ENCODE peak calls at places on chromosomes 11 and 22, in nine cellular contexts. One of them, this sample, is unnamed.

GRCh38 chr11:1937616-1938342 is 9.4 kb upstream of the MRPL23 start:
- DNase-seq in Peyer's patch: no peak
- DNase-seq in K562: no peak
- DNase-seq in ovary: peak; percentile 6
- DNase-seq in body of pancreas: no peak
- DNase-seq in heart left ventricle: peak; percentile 20
- DNase-seq in endothelial cell of umbilical vein: no peak
- DNase-seq in testis: no peak
- DNase-seq in IMR-90: no peak
- DNase-seq in this sample: peak; percentile 1

GRCh38 chr22:30859714-30860095 is 108.9 kb downstream of the MORC2 start:
- DNase-seq in Peyer's patch: no peak
- DNase-seq in K562: peak; percentile 4
- DNase-seq in ovary: no peak
- DNase-seq in body of pancreas: no peak
- DNase-seq in heart left ventricle: no peak
- DNase-seq in endothelial cell of umbilical vein: no peak
- DNase-seq in testis: peak; percentile 4
- DNase-seq in IMR-90: no peak
- DNase-seq in this sample: no peak

GRCh38 chr11:91947215-91947614 is 277.4 kb upstream of the FAT3 start:
- DNase-seq in Peyer's patch: no peak
- DNase-seq in K562: no peak
- DNase-seq in ovary: no peak
- DNase-seq in body of pancreas: peak; percentile 15
- DNase-seq in heart left ventricle: peak; percentile 21
- DNase-seq in endothelial cell of umbilical vein: peak; percentile 42
- DNase-seq in testis: peak; percentile 14
- DNase-seq in IMR-90: peak; percentile 2
- DNase-seq in this sample: peak; percentile 12

GRCh38 chr11:96123301-96123700 is 199.4 kb upstream of the MTMR2 start:
- DNase-seq in Peyer's patch: no peak
- DNase-seq in K562: no peak
- DNase-seq in ovary: no peak
- DNase-seq in body of pancreas: no peak
- DNase-seq in heart left ventricle: no peak
- DNase-seq in endothelial cell of umbilical vein: no peak
- DNase-seq in testis: no peak
- DNase-seq in IMR-90: no peak
- DNase-seq in this sample: no peak

GRCh38 chr22:37177755-37178154 is 10.3 kb downstream of the C1QTNF6 start:
- DNase-seq in Peyer's patch: no peak
- DNase-seq in K562: no peak
- DNase-seq in ovary: no peak
- DNase-seq in body of pancreas: no peak
- DNase-seq in heart left ventricle: no peak
- DNase-seq in endothelial cell of umbilical vein: no peak
- DNase-seq in testis: no peak
- DNase-seq in IMR-90: no peak
- DNase-seq in this sample: no peak

GRCh38 chr22:41481925-41482318 is 13.0 kb downstream of the ACO2 start:
- DNase-seq in Peyer's patch: no peak
- DNase-seq in K562: no peak
- DNase-seq in ovary: no peak
- DNase-seq in body of pancreas: no peak
- DNase-seq in heart left ventricle: no peak
- DNase-seq in endothelial cell of umbilical vein: no peak
- DNase-seq in testis: no peak
- DNase-seq in IMR-90: no peak
- DNase-seq in this sample: no peak

GRCh38 chr11:67507242-67507890 is 596 bp downstream of the CDK2AP2 start:
- DNase-seq in Peyer's patch: peak; percentile 78
- DNase-seq in K562: peak; percentile 55
- DNase-seq in ovary: no peak
- DNase-seq in body of pancreas: peak; percentile 85
- DNase-seq in heart left ventricle: peak; percentile 46
- DNase-seq in endothelial cell of umbilical vein: no peak
- DNase-seq in testis: peak; percentile 79
- DNase-seq in IMR-90: peak; percentile 68
- DNase-seq in this sample: no peak

GRCh38 chr11:93757924-93758865 is 16.7 kb downstream of the C11orf54 start:
- DNase-seq in Peyer's patch: no peak
- DNase-seq in K562: no peak
- DNase-seq in ovary: no peak
- DNase-seq in body of pancreas: no peak
- DNase-seq in heart left ventricle: no peak
- DNase-seq in endothelial cell of umbilical vein: no peak
- DNase-seq in testis: peak; percentile 29
- DNase-seq in IMR-90: no peak
- DNase-seq in this sample: no peak

GRCh38 chr22:50258361-50259292 is 2.9 kb downstream of the MAPK12 start:
- DNase-seq in Peyer's patch: no peak
- DNase-seq in K562: no peak
- DNase-seq in ovary: no peak
- DNase-seq in body of pancreas: no peak
- DNase-seq in heart left ventricle: peak; percentile 73
- DNase-seq in endothelial cell of umbilical vein: no peak
- DNase-seq in testis: no peak
- DNase-seq in IMR-90: no peak
- DNase-seq in this sample: peak; percentile 92

GRCh38 chr22:46071451-46072029 is 78.8 kb upstream of the PPARA start:
- DNase-seq in Peyer's patch: peak; percentile 50
- DNase-seq in K562: no peak
- DNase-seq in ovary: peak; percentile 97
- DNase-seq in body of pancreas: peak; percentile 95
- DNase-seq in heart left ventricle: peak; percentile 95
- DNase-seq in endothelial cell of umbilical vein: peak; percentile 92
- DNase-seq in testis: peak; percentile 94
- DNase-seq in IMR-90: peak; percentile 90
- DNase-seq in this sample: peak; percentile 93

GRCh38 chr11:9625158-9625557 is 38.7 kb upstream of the SWAP70 start:
- DNase-seq in Peyer's patch: no peak
- DNase-seq in K562: no peak
- DNase-seq in ovary: no peak
- DNase-seq in body of pancreas: no peak
- DNase-seq in heart left ventricle: no peak
- DNase-seq in endothelial cell of umbilical vein: peak; percentile 73
- DNase-seq in testis: peak; percentile 69
- DNase-seq in IMR-90: no peak
- DNase-seq in this sample: no peak

GRCh38 chr11:8870461-8871282 is 40.3 kb upstream of the AKIP1 start:
- DNase-seq in Peyer's patch: no peak
- DNase-seq in K562: peak; percentile 10
- DNase-seq in ovary: peak; percentile 66
- DNase-seq in body of pancreas: peak; percentile 77
- DNase-seq in heart left ventricle: peak; percentile 74
- DNase-seq in endothelial cell of umbilical vein: peak; percentile 68
- DNase-seq in testis: peak; percentile 83
- DNase-seq in IMR-90: peak; percentile 75
- DNase-seq in this sample: no peak

GRCh38 chr11:110317516-110317932 is 21.1 kb upstream of the RDX start:
- DNase-seq in Peyer's patch: no peak
- DNase-seq in K562: peak; percentile 48
- DNase-seq in ovary: no peak
- DNase-seq in body of pancreas: no peak
- DNase-seq in heart left ventricle: no peak
- DNase-seq in endothelial cell of umbilical vein: peak; percentile 98
- DNase-seq in testis: no peak
- DNase-seq in IMR-90: peak; percentile 49
- DNase-seq in this sample: no peak

GRCh38 chr11:32341676-32342613 is 93.4 kb downstream of the WT1 start:
- DNase-seq in Peyer's patch: no peak
- DNase-seq in K562: no peak
- DNase-seq in ovary: no peak
- DNase-seq in body of pancreas: no peak
- DNase-seq in heart left ventricle: no peak
- DNase-seq in endothelial cell of umbilical vein: no peak
- DNase-seq in testis: no peak
- DNase-seq in IMR-90: no peak
- DNase-seq in this sample: no peak

GRCh38 chr11:76667856-76668255 is 2.7 kb downstream of the LRRC32 start:
- DNase-seq in Peyer's patch: no peak
- DNase-seq in K562: no peak
- DNase-seq in ovary: no peak
- DNase-seq in body of pancreas: no peak
- DNase-seq in heart left ventricle: peak; percentile 21
- DNase-seq in endothelial cell of umbilical vein: no peak
- DNase-seq in testis: no peak
- DNase-seq in IMR-90: no peak
- DNase-seq in this sample: peak; percentile 4

GRCh38 chr11:82757660-82758301 is 24.1 kb upstream of the FAM181B start:
- DNase-seq in Peyer's patch: no peak
- DNase-seq in K562: no peak
- DNase-seq in ovary: no peak
- DNase-seq in body of pancreas: no peak
- DNase-seq in heart left ventricle: no peak
- DNase-seq in endothelial cell of umbilical vein: no peak
- DNase-seq in testis: no peak
- DNase-seq in IMR-90: no peak
- DNase-seq in this sample: no peak

GRCh38 chr11:101866619-101867491 is 48.0 kb upstream of the CEP126 start:
- DNase-seq in Peyer's patch: no peak
- DNase-seq in K562: no peak
- DNase-seq in ovary: no peak
- DNase-seq in body of pancreas: no peak
- DNase-seq in heart left ventricle: no peak
- DNase-seq in endothelial cell of umbilical vein: peak; percentile 29
- DNase-seq in testis: no peak
- DNase-seq in IMR-90: peak; percentile 69
- DNase-seq in this sample: no peak

DNA sequence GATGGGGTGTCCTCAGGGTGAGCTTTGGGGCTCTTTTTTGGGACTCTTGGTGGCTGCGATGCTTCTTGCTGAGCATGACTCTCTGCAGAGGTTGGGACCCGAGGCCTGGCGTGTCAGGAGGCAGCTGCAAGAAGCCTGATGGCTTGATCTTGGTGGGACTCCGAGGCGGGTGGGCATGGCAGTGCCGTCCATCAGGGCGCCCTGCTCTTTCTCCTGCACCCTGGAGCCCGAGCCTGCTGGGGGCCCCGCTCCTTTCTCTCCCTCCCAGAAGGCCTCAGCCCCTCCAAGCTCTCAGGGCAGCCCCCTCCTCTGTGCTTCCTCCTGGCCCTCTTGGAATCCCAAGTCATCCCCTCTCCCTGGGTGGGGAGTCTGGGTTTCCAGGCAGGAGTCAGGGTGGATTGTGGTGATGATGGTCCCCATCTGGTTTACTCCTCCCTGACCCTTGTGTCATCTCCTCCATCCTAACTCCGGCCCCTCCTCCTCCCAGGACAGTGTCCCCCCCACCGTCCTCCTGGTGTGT is 432.8 kb downstream of the TBC1D22A start:
- DNase-seq in Peyer's patch: peak; percentile 8
- DNase-seq in K562: no peak
- DNase-seq in ovary: peak; percentile 6
- DNase-seq in body of pancreas: no peak
- DNase-seq in heart left ventricle: no peak
- DNase-seq in endothelial cell of umbilical vein: no peak
- DNase-seq in testis: peak; percentile 7
- DNase-seq in IMR-90: no peak
- DNase-seq in this sample: no peak
- H3K4me1 ChIP-seq in Peyer's patch: no peaks in the 10 kb centered on the region
- H3K4me1 ChIP-seq in K562: peaks cover 12% of the 10 kb centered on the region
- H3K4me1 ChIP-seq in ovary: peaks cover 4% of the 10 kb centered on the region
- H3K4me1 ChIP-seq in body of pancreas: peaks cover 7% of the 10 kb centered on the region
- H3K4me1 ChIP-seq in heart left ventricle: peaks cover 2% of the 10 kb centered on the region
- H3K4me1 ChIP-seq in endothelial cell of umbilical vein: no peaks in the 10 kb centered on the region
- H3K4me1 ChIP-seq in testis: peaks cover 5% of the 10 kb centered on the region
- H3K4me1 ChIP-seq in IMR-90: no peaks in the 10 kb centered on the region
- H3K4me1 ChIP-seq in this sample: no peaks in the 10 kb centered on the region

DNA sequence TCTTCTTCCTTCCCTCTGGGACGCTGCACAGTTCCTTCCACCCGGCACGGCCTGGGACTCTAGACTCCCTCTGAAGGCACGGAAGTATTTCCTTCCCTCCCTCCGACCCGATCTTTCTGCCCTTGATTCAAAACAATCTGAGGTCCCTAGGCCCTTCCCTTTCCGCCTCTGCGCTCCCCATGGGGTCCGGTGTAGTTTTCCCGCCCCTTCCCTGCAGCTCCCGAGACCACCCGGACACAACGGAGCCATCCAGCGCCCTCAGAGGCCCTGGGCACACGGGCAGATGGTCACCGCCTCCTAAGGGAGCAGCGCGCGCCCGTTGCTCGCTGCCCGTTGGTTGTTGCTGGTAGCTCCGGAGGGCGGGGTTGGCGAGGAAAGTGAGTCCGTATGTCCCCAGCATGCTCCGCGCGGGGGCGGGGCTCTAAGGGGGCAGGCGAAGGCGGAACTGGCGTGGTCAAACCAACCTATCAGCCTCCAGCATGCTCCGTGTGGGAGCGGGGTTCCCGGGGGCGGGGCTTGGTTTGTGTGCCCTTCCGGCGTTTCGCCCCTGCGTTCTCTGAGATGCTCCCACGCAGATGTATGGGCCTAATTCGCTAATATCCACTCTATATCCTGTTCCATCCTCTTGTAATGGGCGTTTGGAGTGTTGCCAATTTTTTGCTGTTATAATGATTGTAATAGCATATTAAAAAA is 19.6 kb downstream of the MIF start:
- DNase-seq in Peyer's patch: peak; percentile 100
- DNase-seq in K562: peak; percentile 86
- DNase-seq in ovary: peak; percentile 99
- DNase-seq in body of pancreas: peak; percentile 100
- DNase-seq in heart left ventricle: peak; percentile 100
- DNase-seq in endothelial cell of umbilical vein: peak; percentile 99
- DNase-seq in testis: peak; percentile 100
- DNase-seq in IMR-90: peak; percentile 98
- DNase-seq in this sample: peak; percentile 100
- TF ChIP-seq POLR2A in Peyer's patch: peak; percentile 80
- TF ChIP-seq POLR2A in K562: peak; percentile 79
- TF ChIP-seq POLR2A in ovary: peak; percentile 78
- TF ChIP-seq POLR2A in body of pancreas: peak; percentile 77
- TF ChIP-seq POLR2A in heart left ventricle: no peak
- TF ChIP-seq POLR2A in endothelial cell of umbilical vein: peak; percentile 86
- TF ChIP-seq POLR2A in testis: peak; percentile 50
- TF ChIP-seq POLR2A in IMR-90: peak; percentile 92
- TF ChIP-seq POLR2A in this sample: peak; percentile 78

GRCh38 chr11:48384670-48385069 is 18.4 kb upstream of the OR4C5 start:
- DNase-seq in Peyer's patch: no peak
- DNase-seq in K562: peak; percentile 12
- DNase-seq in ovary: no peak
- DNase-seq in body of pancreas: no peak
- DNase-seq in heart left ventricle: no peak
- DNase-seq in endothelial cell of umbilical vein: no peak
- DNase-seq in testis: no peak
- DNase-seq in IMR-90: no peak
- DNase-seq in this sample: no peak
- H3K9me3 ChIP-seq in Peyer's patch: no peaks in the 10 kb centered on the region
- H3K9me3 ChIP-seq in K562: no peaks in the 10 kb centered on the region
- H3K9me3 ChIP-seq in ovary: peaks cover 7% of the 10 kb centered on the region
- H3K9me3 ChIP-seq in body of pancreas: no peaks in the 10 kb centered on the region
- H3K9me3 ChIP-seq in heart left ventricle: peaks cover 47% of the 10 kb centered on the region
- H3K9me3 ChIP-seq in endothelial cell of umbilical vein: no peaks in the 10 kb centered on the region
- H3K9me3 ChIP-seq in testis: no peaks in the 10 kb centered on the region
- H3K9me3 ChIP-seq in IMR-90: peaks cover 10% of the 10 kb centered on the region
- H3K9me3 ChIP-seq in this sample: no peaks in the 10 kb centered on the region

DNA sequence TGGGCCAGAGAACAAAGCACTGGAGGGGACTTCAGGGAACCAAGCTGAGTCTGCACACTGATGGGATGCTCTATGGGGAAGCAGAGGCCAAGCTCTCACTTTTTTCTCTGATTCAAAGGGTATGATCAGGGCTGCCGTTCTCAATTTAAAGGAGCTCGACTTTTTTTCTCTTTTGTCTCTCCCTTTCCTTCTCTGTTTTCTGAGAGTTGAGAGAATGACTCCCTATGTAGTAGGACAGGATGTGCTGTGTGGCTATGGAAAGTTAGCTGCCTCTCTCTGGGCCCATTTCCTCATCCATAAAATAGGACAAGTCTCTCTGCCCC is 7.9 kb downstream of the ADORA2A start:
- DNase-seq in Peyer's patch: no peak
- DNase-seq in K562: no peak
- DNase-seq in ovary: no peak
- DNase-seq in body of pancreas: no peak
- DNase-seq in heart left ventricle: no peak
- DNase-seq in endothelial cell of umbilical vein: no peak
- DNase-seq in testis: no peak
- DNase-seq in IMR-90: no peak
- DNase-seq in this sample: no peak
- H3K4me1 ChIP-seq in Peyer's patch: peaks cover 47% of the 10 kb centered on the region
- H3K4me1 ChIP-seq in K562: peaks cover 23% of the 10 kb centered on the region
- H3K4me1 ChIP-seq in ovary: peaks cover 10% of the 10 kb centered on the region
- H3K4me1 ChIP-seq in body of pancreas: peaks cover 17% of the 10 kb centered on the region
- H3K4me1 ChIP-seq in heart left ventricle: peaks cover 65% of the 10 kb centered on the region
- H3K4me1 ChIP-seq in endothelial cell of umbilical vein: peaks cover 19% of the 10 kb centered on the region
- H3K4me1 ChIP-seq in testis: peaks cover 29% of the 10 kb centered on the region
- H3K4me1 ChIP-seq in IMR-90: peaks cover 12% of the 10 kb centered on the region
- H3K4me1 ChIP-seq in this sample: peaks cover 35% of the 10 kb centered on the region